ENCODE peak calls at places on chromosome 19, in eight cellular contexts. One of them, this sample, is unnamed.

GRCh38 chr19:32188921-32189320 is 156.5 kb upstream of the ZNF507 start:
- DNase-seq in neuronal stem cell: no peak
- DNase-seq in HepG2: no peak
- DNase-seq in astrocyte: no peak
- DNase-seq in fibroblast of the conjunctiva: no peak
- DNase-seq in stromal cell of bone marrow: no peak
- DNase-seq in stimulated activated CD4-positive, alpha-beta T cell treated with anti-CD3 and anti-CD28 coated beads, Interleukin-2, amount 100 ng/mL, for 48 hours: no peak
- DNase-seq in A549: no peak
- DNase-seq in this sample: no peak

GRCh38 chr19:7426986-7427385 is 61.8 kb downstream of the PEX11G start:
- DNase-seq in HepG2: no peak
- DNase-seq in stimulated activated CD4-positive, alpha-beta T cell treated with anti-CD3 and anti-CD28 coated beads, Interleukin-2, amount 100 ng/mL, for 48 hours: peak
- DNase-seq in neuronal stem cell: no peak
- DNase-seq in stromal cell of bone marrow: no peak
- DNase-seq in fibroblast of the conjunctiva: no peak
- DNase-seq in astrocyte: no peak
- DNase-seq in A549: no peak
- DNase-seq in this sample: no peak

GRCh38 chr19:4929186-4929585 is 19.9 kb downstream of the UHRF1 start:
- DNase-seq in A549: no peak
- DNase-seq in neuronal stem cell: no peak
- DNase-seq in astrocyte: peak
- DNase-seq in stimulated activated CD4-positive, alpha-beta T cell treated with anti-CD3 and anti-CD28 coated beads, Interleukin-2, amount 100 ng/mL, for 48 hours: no peak
- DNase-seq in HepG2: no peak
- DNase-seq in fibroblast of the conjunctiva: no peak
- DNase-seq in stromal cell of bone marrow: no peak
- DNase-seq in this sample: no peak

GRCh38 chr19:13429563-13429962 is 76.7 kb downstream of the CACNA1A start:
- DNase-seq in stromal cell of bone marrow: no peak
- DNase-seq in fibroblast of the conjunctiva: no peak
- DNase-seq in astrocyte: no peak
- DNase-seq in HepG2: no peak
- DNase-seq in stimulated activated CD4-positive, alpha-beta T cell treated with anti-CD3 and anti-CD28 coated beads, Interleukin-2, amount 100 ng/mL, for 48 hours: no peak
- DNase-seq in neuronal stem cell: no peak
- DNase-seq in A549: no peak
- DNase-seq in this sample: peak

GRCh38 chr19:35031072-35031881 is 1.0 kb downstream of the SCN1B start:
- DNase-seq in HepG2: no peak
- DNase-seq in A549: no peak
- DNase-seq in stimulated activated CD4-positive, alpha-beta T cell treated with anti-CD3 and anti-CD28 coated beads, Interleukin-2, amount 100 ng/mL, for 48 hours: no peak
- DNase-seq in neuronal stem cell: no peak
- DNase-seq in stromal cell of bone marrow: no peak
- DNase-seq in fibroblast of the conjunctiva: no peak
- DNase-seq in astrocyte: peak
- DNase-seq in this sample: peak

GRCh38 chr19:44499559-44499958 is 763 bp downstream of the ZNF180 start:
- DNase-seq in HepG2: no peak
- DNase-seq in neuronal stem cell: no peak
- DNase-seq in A549: no peak
- DNase-seq in stromal cell of bone marrow: no peak
- DNase-seq in astrocyte: no peak
- DNase-seq in fibroblast of the conjunctiva: no peak
- DNase-seq in stimulated activated CD4-positive, alpha-beta T cell treated with anti-CD3 and anti-CD28 coated beads, Interleukin-2, amount 100 ng/mL, for 48 hours: no peak
- DNase-seq in this sample: no peak

GRCh38 chr19:4208385-4209094 is 20.8 kb upstream of the EBI3 start:
- DNase-seq in stromal cell of bone marrow: no peak
- DNase-seq in astrocyte: peak
- DNase-seq in neuronal stem cell: no peak
- DNase-seq in HepG2: peak
- DNase-seq in fibroblast of the conjunctiva: no peak
- DNase-seq in stimulated activated CD4-positive, alpha-beta T cell treated with anti-CD3 and anti-CD28 coated beads, Interleukin-2, amount 100 ng/mL, for 48 hours: no peak
- DNase-seq in A549: peak
- DNase-seq in this sample: peak

GRCh38 chr19:55370305-55370988 is at the start of gene IL11:
- DNase-seq in stromal cell of bone marrow: no peak
- DNase-seq in HepG2: no peak
- DNase-seq in fibroblast of the conjunctiva: no peak
- DNase-seq in astrocyte: peak
- DNase-seq in stimulated activated CD4-positive, alpha-beta T cell treated with anti-CD3 and anti-CD28 coated beads, Interleukin-2, amount 100 ng/mL, for 48 hours: no peak
- DNase-seq in A549: peak
- DNase-seq in neuronal stem cell: no peak
- DNase-seq in this sample: peak

GRCh38 chr19:45643024-45643926 is 4.1 kb upstream of the EML2 start:
- DNase-seq in fibroblast of the conjunctiva: peak
- DNase-seq in A549: peak
- DNase-seq in stromal cell of bone marrow: no peak
- DNase-seq in HepG2: peak
- DNase-seq in stimulated activated CD4-positive, alpha-beta T cell treated with anti-CD3 and anti-CD28 coated beads, Interleukin-2, amount 100 ng/mL, for 48 hours: peak
- DNase-seq in astrocyte: peak
- DNase-seq in neuronal stem cell: peak
- DNase-seq in this sample: peak

GRCh38 chr19:533485-534058 is 2.0 kb downstream of the CDC34 start:
- DNase-seq in fibroblast of the conjunctiva: no peak
- DNase-seq in stromal cell of bone marrow: no peak
- DNase-seq in astrocyte: no peak
- DNase-seq in stimulated activated CD4-positive, alpha-beta T cell treated with anti-CD3 and anti-CD28 coated beads, Interleukin-2, amount 100 ng/mL, for 48 hours: no peak
- DNase-seq in HepG2: no peak
- DNase-seq in neuronal stem cell: no peak
- DNase-seq in A549: no peak
- DNase-seq in this sample: no peak

GRCh38 chr19:1618157-1619093 is 13.2 kb upstream of the UQCR11 start:
- DNase-seq in stromal cell of bone marrow: no peak
- DNase-seq in neuronal stem cell: no peak
- DNase-seq in astrocyte: no peak
- DNase-seq in stimulated activated CD4-positive, alpha-beta T cell treated with anti-CD3 and anti-CD28 coated beads, Interleukin-2, amount 100 ng/mL, for 48 hours: no peak
- DNase-seq in A549: peak
- DNase-seq in HepG2: peak
- DNase-seq in fibroblast of the conjunctiva: no peak
- DNase-seq in this sample: no peak

GRCh38 chr19:7705387-7706187 is 3.7 kb upstream of the FCER2 start:
- DNase-seq in neuronal stem cell: no peak
- DNase-seq in stromal cell of bone marrow: no peak
- DNase-seq in HepG2: no peak
- DNase-seq in astrocyte: no peak
- DNase-seq in fibroblast of the conjunctiva: no peak
- DNase-seq in stimulated activated CD4-positive, alpha-beta T cell treated with anti-CD3 and anti-CD28 coated beads, Interleukin-2, amount 100 ng/mL, for 48 hours: peak
- DNase-seq in A549: no peak
- DNase-seq in this sample: no peak

GRCh38 chr19:54420383-54421168 is 5.3 kb downstream of the TTYH1 start:
- DNase-seq in stromal cell of bone marrow: no peak
- DNase-seq in A549: peak
- DNase-seq in fibroblast of the conjunctiva: no peak
- DNase-seq in HepG2: peak
- DNase-seq in astrocyte: no peak
- DNase-seq in stimulated activated CD4-positive, alpha-beta T cell treated with anti-CD3 and anti-CD28 coated beads, Interleukin-2, amount 100 ng/mL, for 48 hours: no peak
- DNase-seq in neuronal stem cell: peak
- DNase-seq in this sample: no peak

This sample was measured in IMR-90.